ENCODE peak calls at places on chromosomes 1 and 21, in ten cellular contexts. R is GM12878, F is A549, N is transverse colon, E is upper lobe of left lung, K is ovary, Z is K562, P is H1, J is suprapubic skin, Q is tibial nerve. G is an unnamed sample. For H3K4me1, the result is how much of the 10 kb centered on the place peaks cover.

GRCh38 chr1:246417152-246417812 is 89.8 kb downstream of the SMYD3 start:
- DNase-seq in N (no peak), Q (no peak), J (no peak), F (peak), Z (no peak), R (no peak), E (no peak), P (no peak), K (no peak), G (no peak)

GRCh38 chr1:160708821-160709220 is 2.8 kb downstream of the CD48 start:
- DNase-seq in P (no peak), K (no peak), Z (no peak), R (no peak), E (no peak), Q (no peak), N (no peak), F (no peak), J (no peak), G (no peak)

GRCh38 chr1:30005972-30006619 is 717.3 kb downstream of the MATN1 start:
- DNase-seq in F (no peak), P (no peak), E (no peak), Q (no peak), J (no peak), R (no peak), N (no peak), Z (no peak), K (no peak), G (peak)

GRCh38 chr1:170262540-170262939 is 116.8 kb downstream of the NTMT2 start:
- DNase-seq in N (no peak), Q (no peak), K (no peak), R (no peak), J (no peak), Z (no peak), F (no peak), E (no peak), P (no peak), G (no peak)

GRCh38 chr1:24586970-24587820 is 31.3 kb downstream of the NCMAP start:
- DNase-seq in K (no peak), P (no peak), J (no peak), Z (peak), N (peak), E (no peak), Q (peak), R (no peak), F (peak), G (no peak)

GRCh38 chr1:226029568-226030225 is 30.6 kb upstream of the SDE2 start:
- DNase-seq in R (no peak), F (no peak), E (no peak), P (no peak), K (no peak), N (peak), Z (no peak), J (no peak), Q (no peak), G (no peak)

GRCh38 chr1:9239622-9240401 is 5.2 kb downstream of the H6PD start:
- DNase-seq in K (peak), Q (peak), J (no peak), F (no peak), P (no peak), E (no peak), Z (no peak), N (peak), R (no peak), G (peak)

GRCh38 chr1:47725732-47726495 is 271.3 kb downstream of the TRABD2B start:
- DNase-seq in R (peak), F (peak), E (peak), Q (peak), N (peak), P (peak), K (peak), Z (peak), J (peak), G (no peak)

GRCh38 chr1:59664167-59664566 is 150.6 kb upstream of the HOOK1 start:
- DNase-seq in J (no peak), P (no peak), Q (no peak), R (no peak), E (no peak), F (no peak), K (no peak), Z (no peak), N (no peak), G (no peak)

GRCh38 chr1:114764689-114765088 is 6.9 kb upstream of the CSDE1 start:
- DNase-seq in N (no peak), K (no peak), P (no peak), Q (no peak), F (no peak), J (no peak), E (no peak), R (no peak), Z (no peak), G (no peak)

GRCh38 chr1:10196991-10197390 is 13.4 kb upstream of the KIF1B start:
- DNase-seq in Q (no peak), K (peak), Z (no peak), R (no peak), N (no peak), P (no peak), J (no peak), E (no peak), F (no peak), G (no peak)

GRCh38 chr1:226107471-226108460 is 45.2 kb downstream of the H3-3A start:
- DNase-seq in K (no peak), R (no peak), E (no peak), J (no peak), P (no peak), N (no peak), Q (no peak), F (no peak), Z (no peak), G (no peak)

GRCh38 chr1:207853372-207853757 is 57.6 kb downstream of the CD34 start:
- DNase-seq in K (no peak), Q (no peak), Z (no peak), R (no peak), N (no peak), E (no peak), J (no peak), P (no peak), F (no peak), G (no peak)

GRCh38 chr1:63674238-63674864 is 81.1 kb downstream of the PGM1 start:
- DNase-seq in N (peak), P (peak), F (peak), R (no peak), Z (peak), Q (peak), J (no peak), E (no peak), K (peak), G (peak)

GRCh38 chr1:78061825-78062523 is 16.2 kb downstream of the GIPC2 start:
- DNase-seq in K (no peak), J (no peak), F (peak), Q (no peak), E (no peak), N (no peak), R (no peak), Z (no peak), P (no peak), G (no peak)

GRCh38 chr1:65209005-65209885 is 61.2 kb downstream of the AK4 start:
- DNase-seq in K (peak), F (peak), J (no peak), Q (peak), R (no peak), N (peak), Z (peak), E (no peak), P (peak), G (no peak)

GRCh38 chr1:69710484-69710883 is 142.8 kb downstream of the LRRC7 start:
- DNase-seq in Z (no peak), Q (no peak), J (no peak), E (no peak), P (no peak), F (no peak), N (no peak), K (no peak), R (no peak), G (no peak)

GRCh38 chr1:115364044-115364775 is 26.2 kb upstream of the NGF start:
- DNase-seq in J (no peak), Z (no peak), Q (no peak), E (peak), K (peak), P (no peak), F (no peak), R (no peak), N (no peak), G (no peak)

GRCh38 chr1:7382971-7383370 is 388.1 kb upstream of the VAMP3 start:
- DNase-seq in K (no peak), Z (no peak), E (no peak), R (no peak), J (no peak), P (peak), Q (no peak), F (no peak), N (no peak), G (peak)

GRCh38 chr1:44808938-44809917 is 905 bp downstream of the BTBD19 start:
- DNase-seq in Z (peak), R (peak), J (peak), E (no peak), N (peak), Q (no peak), P (no peak), F (peak), K (peak), G (no peak)

GRCh38 chr21:33712022-33712803 is 69.9 kb downstream of the ITSN1 start:
- DNase-seq in E (no peak), P (no peak), Z (no peak), J (no peak), R (no peak), K (no peak), Q (no peak), N (peak), F (no peak), G (no peak)

GRCh38 chr1:228141871-228142615 is 2.0 kb downstream of the GUK1 start:
- DNase-seq in N (no peak), E (peak), P (no peak), J (peak), K (peak), R (no peak), Q (no peak), F (no peak), Z (no peak), G (no peak)

GRCh38 chr1:246591504-246591903 is 25.2 kb downstream of the CNST start:
- DNase-seq in P (no peak), Q (no peak), R (peak), K (no peak), E (no peak), Z (no peak), J (no peak), N (no peak), F (no peak), G (no peak)

GRCh38 chr1:93816970-93817738 is 61.9 kb downstream of the DNTTIP2 start:
- DNase-seq in P (no peak), R (no peak), E (peak), J (no peak), Q (no peak), F (no peak), K (no peak), N (no peak), Z (no peak), G (peak)

GRCh38 chr1:232259333-232259732 is 370.6 kb downstream of the SIPA1L2 start:
- DNase-seq in N (no peak), Z (no peak), R (no peak), F (no peak), J (no peak), P (no peak), E (no peak), K (no peak), Q (no peak), G (no peak)

GRCh38 chr1:201461783-201462441 is 7.1 kb downstream of the PHLDA3 start:
- DNase-seq in E (peak), Q (peak), Z (peak), F (peak), N (peak), R (no peak), J (peak), K (peak), P (no peak), G (no peak)

GRCh38 chr1:3249846-3250501 is 181.0 kb downstream of the PRDM16 start:
- DNase-seq in Z (no peak), P (no peak), Q (no peak), R (no peak), K (no peak), E (no peak), F (no peak), J (no peak), N (peak), G (no peak)

GRCh38 chr1:37035014-37035686 is 835 bp upstream of the GRIK3 start:
- DNase-seq in K (no peak), Z (peak), N (no peak), Q (no peak), J (no peak), P (peak), E (peak), R (no peak), F (no peak), G (no peak)

GRCh38 chr21:27734146-27734545 is 767.3 kb upstream of the ADAMTS5 start:
- DNase-seq in J (no peak), Q (no peak), N (no peak), K (no peak), E (no peak), R (no peak), Z (no peak), P (no peak), F (no peak), G (no peak)

DNA sequence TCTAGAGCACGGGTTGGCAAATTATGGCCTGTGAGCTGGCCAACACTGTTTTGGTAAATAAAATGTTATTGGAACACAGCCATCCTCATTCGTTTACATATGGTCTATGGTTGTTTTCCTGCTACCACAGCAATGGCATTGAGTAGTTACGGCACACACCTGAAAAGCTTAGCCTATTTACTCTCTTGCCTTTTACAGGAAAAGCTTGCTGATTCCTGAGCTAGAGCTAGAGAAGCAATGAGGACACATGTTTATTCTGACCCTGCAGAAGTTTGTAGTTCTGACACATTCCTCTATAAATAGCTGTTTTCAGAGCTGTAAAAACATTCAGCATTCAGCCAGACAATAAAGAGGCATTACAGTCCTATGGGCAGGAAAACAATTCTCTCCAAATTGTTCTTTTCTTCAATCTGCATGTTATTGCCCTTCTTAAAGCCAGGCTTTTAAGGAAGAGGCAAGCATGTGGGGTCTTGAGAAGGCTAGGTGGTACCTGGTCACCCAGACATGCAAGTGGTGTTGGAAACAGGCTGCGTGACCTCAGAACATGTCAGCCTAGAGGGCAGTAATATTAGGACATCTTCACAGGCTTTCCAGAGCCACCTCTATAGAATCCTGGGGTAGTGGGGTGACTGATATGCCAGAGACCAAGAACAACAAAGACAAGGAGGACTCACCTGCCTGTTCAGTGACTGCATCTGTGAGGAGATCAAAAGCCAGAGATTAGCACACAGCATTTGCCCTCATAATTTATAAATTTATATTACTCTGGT is 1.6 kb downstream of the FCRL2 start:
- DNase-seq in Z (no peak), K (no peak), N (no peak), Q (no peak), R (no peak), E (no peak), J (no peak), P (no peak), F (no peak), G (no peak)
- H3K4me1 ChIP-seq in Z (under half), K (under half), N (under half), Q (under half), R (under half), E (under half), J (under half), P (under half), F (under half), G (under half)

DNA sequence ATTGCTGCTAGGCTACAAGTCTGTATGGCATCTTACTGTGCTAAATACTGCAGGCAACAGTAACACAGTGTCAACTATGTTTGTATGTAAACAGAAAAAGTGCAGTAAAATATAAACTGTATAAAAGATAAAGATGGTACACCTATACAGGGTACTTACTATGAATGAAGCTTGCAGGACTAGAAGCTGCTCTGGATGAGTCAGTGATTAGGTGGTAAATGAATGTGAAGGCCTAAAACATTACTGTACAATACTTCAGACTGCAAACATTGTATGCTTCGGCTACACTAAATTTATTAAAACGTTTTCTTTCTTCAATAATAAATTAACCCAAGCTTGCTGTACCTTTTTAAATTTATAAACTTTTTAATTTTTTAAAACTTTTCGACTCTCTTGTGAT is 97.1 kb downstream of the HLX start:
- DNase-seq in Q (no peak), E (no peak), N (no peak), R (no peak), K (no peak), F (no peak), J (no peak), Z (no peak), P (no peak), G (no peak)
- TF ChIP-seq EP300 in Q (no peak), E (no peak), N (no peak), R (no peak), K (no peak), F (no peak), J (no peak), Z (no peak), P (no peak), G (no peak)

GRCh38 chr1:89821322-89822108 is 683 bp downstream of the LRRC8D start:
- DNase-seq in P (peak), Q (no peak), Z (peak), F (peak), N (peak), E (peak), J (no peak), R (no peak), K (peak), G (no peak)
- TF ChIP-seq POLR2A in P (peak), Q (no peak), Z (peak), F (peak), N (peak), E (no peak), J (no peak), R (peak), K (no peak), G (no peak)

GRCh38 chr1:61268546-61269243 is 186.3 kb downstream of the NFIA start:
- DNase-seq in K (no peak), Z (no peak), Q (no peak), P (no peak), F (no peak), N (no peak), R (no peak), E (no peak), J (no peak), G (no peak)
- H3K4me1 ChIP-seq in K (under half), Z (under half), Q (half or more), P (under half), F (under half), N (under half), R (under half), E (under half), J (under half), G (under half)

DNA sequence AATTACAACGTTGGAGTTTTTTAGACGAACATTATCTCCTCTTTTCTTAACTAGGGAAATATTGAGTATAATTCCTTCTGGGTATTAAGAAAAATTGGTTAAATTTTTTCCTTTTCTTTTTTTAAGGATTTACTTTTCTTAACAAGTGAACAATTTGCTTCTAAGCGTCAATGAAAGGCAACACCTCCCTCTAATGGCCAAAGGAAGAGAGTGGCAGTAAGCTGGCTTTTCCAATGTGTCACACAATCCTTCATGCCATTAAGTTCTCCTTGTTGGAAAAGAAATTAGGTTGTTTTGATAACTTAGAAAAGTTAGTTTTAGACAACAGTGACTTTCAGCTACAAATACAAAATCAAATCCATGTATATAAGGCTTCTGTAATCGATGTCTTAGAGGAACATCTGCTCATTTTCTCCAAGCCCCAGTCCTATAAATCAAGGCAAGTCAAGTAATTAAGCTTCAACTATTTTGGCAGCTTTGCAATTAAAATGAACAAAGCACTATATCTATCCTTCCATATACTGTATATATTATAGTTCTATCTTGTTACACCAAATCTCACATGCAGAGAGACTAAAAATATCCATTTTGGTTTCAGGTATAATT is 62.8 kb downstream of the EDEM3 start:
- DNase-seq in Q (no peak), J (no peak), P (no peak), K (no peak), Z (no peak), F (peak), R (no peak), N (no peak), E (no peak), G (no peak)
- TF ChIP-seq EP300 in Q (peak), J (no peak), P (no peak), K (no peak), Z (no peak), F (no peak), R (no peak), N (no peak), E (no peak), G (no peak)

GRCh38 chr1:150159550-150159949 is 9.8 kb downstream of the PLEKHO1 start:
- DNase-seq in R (no peak), N (peak), E (no peak), F (no peak), Q (no peak), J (no peak), K (no peak), P (no peak), Z (no peak), G (no peak)
- TF ChIP-seq POLR2A in R (peak), N (peak), E (no peak), F (no peak), Q (no peak), J (no peak), K (no peak), P (no peak), Z (no peak), G (no peak)